ENCODE peak calls at places on chromosome 17, in ten cellular contexts. T is A549, R is adrenal gland, A is uterus, C is Peyer's patch, U is prostate gland, E is upper lobe of left lung, F is esophagus squamous epithelium, O is IMR-90, W is thyroid gland. H is an unnamed sample.
A peak's percentile ranks its signal among the peaks of the same experiment; 100 is the strongest.

GRCh38 chr17:14833201-14833773 is 431.8 kb downstream of the PMP22 start:
- DNase-seq in T (no peak), R (no peak), A (no peak), C (no peak), U (no peak), E (no peak), F (no peak), O (peak; percentile 94), W (no peak), H (no peak)

GRCh38 chr17:79478051-79478461 is 132.8 kb downstream of the RBFOX3 start:
- DNase-seq in T (no peak), R (no peak), A (peak; percentile 55), C (no peak), U (no peak), E (no peak), F (no peak), O (no peak), W (no peak), H (no peak)

GRCh38 chr17:75549246-75550138 is 24.0 kb downstream of the LLGL2 start:
- DNase-seq in T (peak; percentile 74), R (no peak), A (no peak), C (no peak), U (peak; percentile 88), E (peak; percentile 94), F (no peak), O (no peak), W (peak; percentile 94), H (no peak)

GRCh38 chr17:51499906-51500305 is 239.6 kb downstream of the UTP18 start:
- DNase-seq in T (no peak), R (no peak), A (no peak), C (no peak), U (no peak), E (no peak), F (no peak), O (no peak), W (no peak), H (no peak)

GRCh38 chr17:64148017-64148631 is 18.2 kb upstream of the ERN1 start:
- DNase-seq in T (no peak), R (no peak), A (no peak), C (no peak), U (no peak), E (no peak), F (no peak), O (no peak), W (no peak), H (no peak)

GRCh38 chr17:72476575-72476986 is 355.8 kb downstream of the SOX9 start:
- DNase-seq in T (no peak), R (no peak), A (no peak), C (no peak), U (no peak), E (no peak), F (no peak), O (no peak), W (peak; percentile 98), H (no peak)

GRCh38 chr17:65604070-65604469 is 42.6 kb upstream of the AXIN2 start:
- DNase-seq in T (no peak), R (no peak), A (no peak), C (no peak), U (no peak), E (no peak), F (no peak), O (peak; percentile 9), W (no peak), H (no peak)

GRCh38 chr17:67130768-67131167 is 86.4 kb downstream of the CACNG1 start:
- DNase-seq in T (no peak), R (no peak), A (no peak), C (no peak), U (no peak), E (no peak), F (no peak), O (no peak), W (no peak), H (no peak)

DNA sequence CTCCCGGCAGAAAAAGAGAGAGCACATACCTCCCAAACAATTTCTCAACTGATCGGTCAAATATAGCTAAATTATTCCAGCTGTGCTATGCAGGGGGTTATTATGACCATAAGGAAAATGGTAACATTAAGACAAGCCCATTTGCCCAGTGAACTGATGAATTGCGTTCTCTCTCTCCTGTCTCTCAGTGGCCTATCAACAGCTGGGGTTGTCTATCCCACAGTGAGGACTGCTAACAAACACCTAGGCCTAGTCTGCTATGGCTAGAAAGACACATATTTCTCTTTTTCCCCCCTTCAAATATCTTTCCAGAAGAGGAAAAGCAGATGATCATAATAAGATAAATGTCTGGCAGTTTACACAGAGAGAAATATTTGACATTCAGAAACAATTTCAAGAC is 263.8 kb upstream of the ELAC2 start:
- DNase-seq in T (no peak), R (no peak), A (no peak), C (no peak), U (no peak), E (no peak), F (no peak), O (no peak), W (no peak), H (no peak)
- TF ChIP-seq POLR2A in T (no peak), R (no peak), A (no peak), C (no peak), U (no peak), E (no peak), F (no peak), O (no peak), W (no peak), H (no peak)

DNA sequence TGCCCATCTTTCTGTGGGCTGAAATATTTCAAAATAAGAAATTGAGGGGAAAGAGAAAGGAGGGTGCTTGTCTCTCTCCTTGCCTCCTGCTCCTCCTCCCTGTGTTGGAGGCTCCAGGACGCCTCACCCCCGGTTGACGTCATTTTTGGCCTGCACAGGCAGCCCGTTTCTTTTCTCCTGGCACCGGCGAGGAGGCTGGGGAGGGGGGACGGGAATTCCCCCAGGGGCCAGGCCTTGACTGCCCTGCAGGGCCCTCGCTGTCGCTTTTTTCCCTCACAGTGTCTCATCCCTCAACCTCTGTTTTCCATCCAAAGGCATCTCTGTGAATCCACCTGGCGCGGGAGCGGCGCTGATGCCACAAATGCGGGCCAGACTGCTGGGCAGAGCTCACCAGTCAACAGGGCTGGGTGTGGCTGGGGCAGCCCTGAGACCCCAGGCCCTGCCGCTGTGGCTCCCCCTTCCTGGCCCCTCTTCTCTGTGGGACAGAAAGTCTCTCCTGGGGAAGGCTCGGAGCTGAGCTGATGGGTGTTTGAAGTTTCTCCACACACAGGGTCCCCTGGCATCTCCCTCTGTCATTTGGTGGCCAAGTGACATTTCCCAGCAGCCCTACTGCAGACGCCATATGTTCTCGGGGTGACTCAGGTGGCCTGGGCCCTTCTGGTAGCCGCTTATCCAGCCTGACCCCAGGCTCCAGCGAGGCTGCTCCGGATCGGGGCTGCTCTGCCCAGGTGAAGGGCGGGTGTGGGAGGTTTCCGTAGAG is 16.0 kb downstream of the CENPX start:
- DNase-seq in T (no peak), R (peak; percentile 76), A (peak; percentile 73), C (no peak), U (no peak), E (no peak), F (no peak), O (peak; percentile 82), W (no peak), H (peak; percentile 55)
- H3K4me1 ChIP-seq in T (peaks cover 53% of the 10 kb centered on the region), R (peaks cover 4% of the 10 kb centered on the region), A (peaks cover 15% of the 10 kb centered on the region), C (peaks cover 11% of the 10 kb centered on the region), U (no peaks in the 10 kb centered on the region), E (no peaks in the 10 kb centered on the region), F (peaks cover 22% of the 10 kb centered on the region), O (peaks cover 27% of the 10 kb centered on the region), W (no peaks in the 10 kb centered on the region), H (peaks cover 35% of the 10 kb centered on the region)

GRCh38 chr17:31256936-31257335 is 40.1 kb downstream of the OMG start:
- DNase-seq in T (no peak), R (no peak), A (no peak), C (no peak), U (no peak), E (no peak), F (no peak), O (no peak), W (no peak), H (no peak)

GRCh38 chr17:31251618-31252328 is 45.3 kb downstream of the OMG start:
- DNase-seq in T (no peak), R (no peak), A (no peak), C (no peak), U (no peak), E (no peak), F (no peak), O (no peak), W (no peak), H (no peak)

GRCh38 chr17:31252741-31253140 is 44.3 kb downstream of the OMG start:
- DNase-seq in T (no peak), R (no peak), A (no peak), C (no peak), U (no peak), E (no peak), F (no peak), O (no peak), W (no peak), H (no peak)

GRCh38 chr17:31251075-31251474 is 46.0 kb downstream of the OMG start:
- DNase-seq in T (no peak), R (no peak), A (no peak), C (no peak), U (no peak), E (no peak), F (no peak), O (no peak), W (no peak), H (no peak)

DNA sequence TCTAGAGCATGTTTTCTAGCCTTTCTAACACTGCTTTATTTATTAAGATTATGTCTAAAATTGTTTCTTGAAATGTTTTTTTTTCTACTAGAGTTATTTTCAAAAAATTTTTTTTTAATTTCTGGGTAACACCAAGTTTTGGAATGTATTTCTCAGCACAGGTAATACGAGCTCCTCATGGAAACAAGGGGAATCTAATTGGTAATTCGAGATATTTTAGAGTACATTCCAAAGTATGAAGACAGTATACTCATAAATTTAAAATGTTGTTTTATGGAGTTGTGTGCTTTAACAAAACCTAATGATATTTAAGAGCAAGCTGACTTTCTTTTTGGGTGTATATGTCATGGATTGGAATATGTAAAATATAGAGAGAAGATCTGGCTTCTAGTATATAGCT is 42.4 kb downstream of the OMG start:
- DNase-seq in T (no peak), R (no peak), A (no peak), C (no peak), U (no peak), E (no peak), F (no peak), O (no peak), W (no peak), H (no peak)
- TF ChIP-seq POLR2A in T (no peak), R (no peak), A (no peak), C (no peak), U (no peak), E (no peak), F (no peak), O (no peak), W (no peak), H (no peak)

DNA sequence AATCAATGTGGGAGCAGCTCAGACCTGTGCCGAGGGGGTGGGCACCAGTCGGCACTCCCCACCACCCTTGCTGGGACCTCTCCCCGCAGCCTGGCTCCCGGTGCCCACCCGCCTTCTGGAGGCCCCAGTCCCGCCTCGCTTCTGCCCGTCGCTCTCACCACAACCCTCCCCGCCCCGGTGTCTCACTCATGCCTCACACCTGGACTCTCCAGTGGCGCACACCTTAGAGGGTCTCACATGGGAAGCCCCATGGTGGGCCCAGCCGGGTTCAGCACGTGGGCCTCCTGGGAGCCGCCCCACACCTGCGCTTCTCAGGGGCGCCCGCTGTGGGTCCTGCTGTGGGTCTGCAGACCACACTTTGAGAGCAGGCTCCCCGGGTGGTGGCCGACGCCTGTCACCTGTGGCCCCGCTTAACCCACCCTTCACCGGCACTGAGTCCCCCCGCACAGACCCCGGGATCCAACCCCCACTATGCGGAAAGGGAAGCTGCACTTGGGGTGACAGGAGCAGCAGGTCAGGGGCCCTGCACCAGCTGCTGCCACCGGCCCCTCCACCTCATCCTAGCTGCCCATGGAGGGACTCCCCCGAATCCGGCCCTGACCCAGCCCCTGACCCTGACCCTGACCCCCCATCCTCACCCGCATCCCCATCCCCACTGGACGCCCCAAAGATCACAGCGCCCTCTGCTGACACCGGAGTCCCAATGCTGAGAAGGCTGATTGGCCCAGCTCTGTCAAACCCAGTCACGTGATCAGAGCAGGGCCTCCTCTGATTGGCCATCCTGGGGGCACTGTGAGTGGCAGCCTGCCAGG is 27.4 kb upstream of the SLC38A10 start:
- DNase-seq in T (peak; percentile 89), R (peak; percentile 59), A (no peak), C (no peak), U (no peak), E (no peak), F (no peak), O (no peak), W (peak; percentile 26), H (no peak)
- H3K4me1 ChIP-seq in T (no peaks in the 10 kb centered on the region), R (no peaks in the 10 kb centered on the region), A (no peaks in the 10 kb centered on the region), C (no peaks in the 10 kb centered on the region), U (no peaks in the 10 kb centered on the region), E (peaks cover 16% of the 10 kb centered on the region), F (peaks cover 21% of the 10 kb centered on the region), O (peaks cover 2% of the 10 kb centered on the region), W (no peaks in the 10 kb centered on the region), H (no peaks in the 10 kb centered on the region)

H was measured in heart left ventricle.